ENCODE peak calls at places on chromosomes 5 and 9, in four cellular contexts. One of them, this sample, is unnamed.

GRCh38 chr9:116792271-116792670 is 105.2 kb downstream of the TRIM32 start:
- DNase-seq in cardiac muscle cell: no peak
- DNase-seq in activated CD8-positive, alpha-beta memory T cell treated with anti-CD3 and anti-CD28 coated beads, Interleukin-2, amount 50 U/mL, for 48 hours: no peak
- DNase-seq in CD4-positive, alpha-beta T cell: no peak
- DNase-seq in this sample: no peak

GRCh38 chr9:128553695-128554094 is 1.3 kb downstream of the SPTAN1 start:
- DNase-seq in cardiac muscle cell: no peak
- DNase-seq in activated CD8-positive, alpha-beta memory T cell treated with anti-CD3 and anti-CD28 coated beads, Interleukin-2, amount 50 U/mL, for 48 hours: no peak
- DNase-seq in CD4-positive, alpha-beta T cell: no peak
- DNase-seq in this sample: no peak

GRCh38 chr5:111147502-111147901 is 55.4 kb downstream of the WDR36 start:
- DNase-seq in cardiac muscle cell: no peak
- DNase-seq in activated CD8-positive, alpha-beta memory T cell treated with anti-CD3 and anti-CD28 coated beads, Interleukin-2, amount 50 U/mL, for 48 hours: no peak
- DNase-seq in CD4-positive, alpha-beta T cell: no peak
- DNase-seq in this sample: no peak

GRCh38 chr5:963673-964531 is 44.7 kb upstream of the NKD2 start:
- DNase-seq in cardiac muscle cell: no peak
- DNase-seq in activated CD8-positive, alpha-beta memory T cell treated with anti-CD3 and anti-CD28 coated beads, Interleukin-2, amount 50 U/mL, for 48 hours: peak; percentile 78
- DNase-seq in CD4-positive, alpha-beta T cell: peak; percentile 53
- DNase-seq in this sample: no peak

GRCh38 chr9:136546697-136547481 is 1.0 kb upstream of the NOTCH1 start:
- DNase-seq in cardiac muscle cell: peak; percentile 44
- DNase-seq in activated CD8-positive, alpha-beta memory T cell treated with anti-CD3 and anti-CD28 coated beads, Interleukin-2, amount 50 U/mL, for 48 hours: peak; percentile 77
- DNase-seq in CD4-positive, alpha-beta T cell: peak; percentile 33
- DNase-seq in this sample: no peak

GRCh38 chr5:159489779-159490178 is 159.5 kb upstream of the IL12B start:
- DNase-seq in cardiac muscle cell: no peak
- DNase-seq in activated CD8-positive, alpha-beta memory T cell treated with anti-CD3 and anti-CD28 coated beads, Interleukin-2, amount 50 U/mL, for 48 hours: no peak
- DNase-seq in CD4-positive, alpha-beta T cell: no peak
- DNase-seq in this sample: no peak

GRCh38 chr9:132214027-132214622 is 52.3 kb downstream of the NTNG2 start:
- DNase-seq in cardiac muscle cell: peak; percentile 57
- DNase-seq in activated CD8-positive, alpha-beta memory T cell treated with anti-CD3 and anti-CD28 coated beads, Interleukin-2, amount 50 U/mL, for 48 hours: no peak
- DNase-seq in CD4-positive, alpha-beta T cell: no peak
- DNase-seq in this sample: no peak

GRCh38 chr5:149471406-149472183 is 79.6 kb downstream of the CSNK1A1 start:
- DNase-seq in cardiac muscle cell: no peak
- DNase-seq in activated CD8-positive, alpha-beta memory T cell treated with anti-CD3 and anti-CD28 coated beads, Interleukin-2, amount 50 U/mL, for 48 hours: no peak
- DNase-seq in CD4-positive, alpha-beta T cell: no peak
- DNase-seq in this sample: no peak

GRCh38 chr5:149610583-149611250 is 29.4 kb downstream of the ARHGEF37 start:
- DNase-seq in cardiac muscle cell: no peak
- DNase-seq in activated CD8-positive, alpha-beta memory T cell treated with anti-CD3 and anti-CD28 coated beads, Interleukin-2, amount 50 U/mL, for 48 hours: no peak
- DNase-seq in CD4-positive, alpha-beta T cell: no peak
- DNase-seq in this sample: no peak

GRCh38 chr5:41794478-41794877 is 75.7 kb downstream of the OXCT1 start:
- DNase-seq in cardiac muscle cell: peak; percentile 48
- DNase-seq in activated CD8-positive, alpha-beta memory T cell treated with anti-CD3 and anti-CD28 coated beads, Interleukin-2, amount 50 U/mL, for 48 hours: no peak
- DNase-seq in CD4-positive, alpha-beta T cell: no peak
- DNase-seq in this sample: no peak

GRCh38 chr5:122004201-122004600 is 42.4 kb downstream of the SRFBP1 start:
- DNase-seq in cardiac muscle cell: no peak
- DNase-seq in activated CD8-positive, alpha-beta memory T cell treated with anti-CD3 and anti-CD28 coated beads, Interleukin-2, amount 50 U/mL, for 48 hours: no peak
- DNase-seq in CD4-positive, alpha-beta T cell: no peak
- DNase-seq in this sample: no peak

GRCh38 chr5:157387683-157388093 is 72.3 kb upstream of the NIPAL4 start:
- DNase-seq in cardiac muscle cell: peak; percentile 42
- DNase-seq in activated CD8-positive, alpha-beta memory T cell treated with anti-CD3 and anti-CD28 coated beads, Interleukin-2, amount 50 U/mL, for 48 hours: no peak
- DNase-seq in CD4-positive, alpha-beta T cell: no peak
- DNase-seq in this sample: no peak

GRCh38 chr5:116355819-116356601 is 218.6 kb downstream of the SEMA6A start:
- DNase-seq in cardiac muscle cell: no peak
- DNase-seq in activated CD8-positive, alpha-beta memory T cell treated with anti-CD3 and anti-CD28 coated beads, Interleukin-2, amount 50 U/mL, for 48 hours: no peak
- DNase-seq in CD4-positive, alpha-beta T cell: no peak
- DNase-seq in this sample: no peak

GRCh38 chr5:150153957-150154617 is 1.6 kb downstream of the PDGFRB start:
- DNase-seq in cardiac muscle cell: no peak
- DNase-seq in activated CD8-positive, alpha-beta memory T cell treated with anti-CD3 and anti-CD28 coated beads, Interleukin-2, amount 50 U/mL, for 48 hours: no peak
- DNase-seq in CD4-positive, alpha-beta T cell: no peak
- DNase-seq in this sample: no peak

GRCh38 chr5:93598141-93598996 is 15.3 kb downstream of the NR2F1 start:
- DNase-seq in cardiac muscle cell: no peak
- DNase-seq in activated CD8-positive, alpha-beta memory T cell treated with anti-CD3 and anti-CD28 coated beads, Interleukin-2, amount 50 U/mL, for 48 hours: no peak
- DNase-seq in CD4-positive, alpha-beta T cell: no peak
- DNase-seq in this sample: no peak

GRCh38 chr5:100424787-100425186 is 110.4 kb upstream of the FAM174A start:
- DNase-seq in cardiac muscle cell: no peak
- DNase-seq in activated CD8-positive, alpha-beta memory T cell treated with anti-CD3 and anti-CD28 coated beads, Interleukin-2, amount 50 U/mL, for 48 hours: no peak
- DNase-seq in CD4-positive, alpha-beta T cell: no peak
- DNase-seq in this sample: no peak